ENCODE peak calls at places on chromosomes 6 and 20, in eight cellular contexts. G is cardiac muscle cell, O is endodermal cell, Z is heart right ventricle, C is pancreas, Q is GM12864, K is kidney epithelial cell, R is right lobe of liver. W is an unnamed sample.

GRCh38 chr20:12153616-12154015 is 235.9 kb downstream of the BTBD3 start:
- DNase-seq in G (no peak), R (no peak), Z (no peak), K (no peak), O (no peak), C (no peak), Q (no peak), W (no peak)

GRCh38 chr20:59063358-59064213 is 21.0 kb upstream of the PRELID3B start:
- DNase-seq in C (no peak), G (peak; percentile 58), K (no peak), O (no peak), Q (no peak), Z (peak; percentile 56), R (no peak), W (no peak)

GRCh38 chr6:105492706-105493673 is 90.1 kb upstream of the PREP start:
- DNase-seq in Z (no peak), G (no peak), O (no peak), Q (no peak), K (no peak), R (no peak), C (no peak), W (no peak)

GRCh38 chr20:22757424-22758189 is 173.2 kb upstream of the FOXA2 start:
- DNase-seq in Q (no peak), O (no peak), K (no peak), R (no peak), G (no peak), Z (no peak), C (no peak), W (no peak)

GRCh38 chr6:78353040-78353439 is 514.3 kb upstream of the IRAK1BP1 start:
- DNase-seq in Q (no peak), C (no peak), R (no peak), O (no peak), Z (no peak), K (no peak), G (no peak), W (no peak)

GRCh38 chr6:143151381-143151780 is 90.7 kb downstream of the AIG1 start:
- DNase-seq in R (no peak), O (no peak), Q (no peak), C (no peak), G (no peak), K (no peak), Z (no peak), W (no peak)

GRCh38 chr6:2097464-2097863 is 147.9 kb downstream of the GMDS start:
- DNase-seq in C (no peak), Q (no peak), R (no peak), K (no peak), O (no peak), Z (no peak), G (no peak), W (no peak)

GRCh38 chr6:108353853-108354252 is 59.0 kb downstream of the AFG1L start:
- DNase-seq in G (no peak), K (no peak), Z (no peak), R (no peak), C (no peak), O (no peak), Q (no peak), W (no peak)

GRCh38 chr20:59645316-59645715 is 41.0 kb downstream of the PHACTR3 start:
- DNase-seq in K (no peak), G (no peak), Q (no peak), R (no peak), C (no peak), Z (no peak), O (no peak), W (no peak)

GRCh38 chr6:140572129-140572528 is 1197.7 kb upstream of the CITED2 start:
- DNase-seq in G (no peak), Z (no peak), R (no peak), Q (no peak), K (peak; percentile 49), O (no peak), C (no peak), W (peak; percentile 98)

GRCh38 chr6:108526739-108527174 is 34.0 kb upstream of the FOXO3 start:
- DNase-seq in K (peak; percentile 10), C (no peak), G (peak; percentile 42), O (peak; percentile 57), R (no peak), Q (no peak), Z (no peak), W (peak; percentile 17)

GRCh38 chr6:149422581-149422980 is 22.5 kb downstream of the SUMO4 start:
- DNase-seq in Q (no peak), C (no peak), K (no peak), G (no peak), Z (no peak), O (no peak), R (no peak), W (no peak)
- H3K4me3 ChIP-seq in Q (no peak overlapping the region), C (no peak overlapping the region), K (no peak overlapping the region), G (no peak overlapping the region), Z (no peak overlapping the region), O (no peak overlapping the region), R (no peak overlapping the region), W (no peak overlapping the region)

GRCh38 chr6:145704153-145704781 is 31.1 kb downstream of the EPM2A start:
- DNase-seq in G (peak; percentile 9), C (no peak), R (no peak), O (no peak), Z (no peak), Q (no peak), K (no peak), W (no peak)
- TF ChIP-seq CTCF in G (peak; percentile 43), C (no peak), R (peak; percentile 67), O (peak; percentile 80), Z (peak; percentile 49), Q (peak; percentile 25), K (peak; percentile 37), W (peak; percentile 29)

GRCh38 chr20:3798908-3799248 is 2.8 kb downstream of the CDC25B start:
- DNase-seq in R (no peak), O (no peak), K (no peak), G (no peak), Z (no peak), Q (no peak), C (no peak), W (no peak)
- H3K4me3 ChIP-seq in R (no peak overlapping the region), O (no peak overlapping the region), K (no peak overlapping the region), G (no peak overlapping the region), Z (no peak overlapping the region), Q (no peak overlapping the region), C (no peak overlapping the region), W (no peak overlapping the region)

GRCh38 chr6:24636681-24637080 is 9.3 kb downstream of the KIAA0319 start:
- DNase-seq in Z (no peak), Q (no peak), O (no peak), G (no peak), C (no peak), R (no peak), K (no peak), W (no peak)
- TF ChIP-seq CTCF in Z (no peak), Q (no peak), O (no peak), G (no peak), C (no peak), R (no peak), K (no peak), W (no peak)

GRCh38 chr6:116512709-116513108 is 1.3 kb downstream of the CALHM5 start:
- DNase-seq in G (no peak), C (no peak), Z (no peak), R (no peak), K (no peak), Q (no peak), O (no peak), W (no peak)
- H3K4me3 ChIP-seq in G (no peak overlapping the region), C (no peak overlapping the region), Z (peak overlapping the region; percentile 27), R (no peak overlapping the region), K (no peak overlapping the region), Q (no peak overlapping the region), O (peak overlapping the region; percentile 61), W (peak overlapping the region; percentile 50)

GRCh38 chr6:129667034-129667433 is 42.9 kb downstream of the ARHGAP18 start:
- DNase-seq in Q (no peak), R (no peak), K (no peak), Z (no peak), O (no peak), C (no peak), G (no peak), W (no peak)
- TF ChIP-seq CTCF in Q (no peak), R (no peak), K (no peak), Z (no peak), O (peak; percentile 35), C (no peak), G (peak; percentile 15), W (no peak)

DNA sequence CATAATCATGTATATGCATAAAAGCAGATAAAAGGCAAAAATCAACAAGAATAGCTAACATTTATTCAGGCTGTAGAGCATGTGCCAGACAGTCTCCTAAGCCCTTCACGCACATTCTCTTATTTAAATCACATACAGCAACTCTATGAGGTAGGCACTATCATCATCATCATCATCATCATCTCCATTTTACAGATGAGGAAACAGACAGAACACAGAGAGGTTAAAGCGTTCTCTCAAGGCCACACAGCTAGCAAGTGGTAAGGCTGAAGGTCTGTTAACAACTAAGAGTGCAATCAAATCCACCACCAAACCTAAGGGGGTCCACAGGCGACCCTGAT is 857 bp upstream of the PLEKHG1 start:
- DNase-seq in G (no peak), R (no peak), C (no peak), Z (no peak), Q (no peak), K (no peak), O (no peak), W (no peak)
- H3K4me3 ChIP-seq in G (no peak overlapping the region), R (peak overlapping the region; percentile 77), C (no peak overlapping the region), Z (no peak overlapping the region), Q (no peak overlapping the region), K (no peak overlapping the region), O (no peak overlapping the region), W (no peak overlapping the region)